ENCODE peak calls at places on chromosomes 11 and 22, in five cellular contexts. N, B, Y, J and W are unnamed samples.

GRCh38 chr11:60530454-60530853 is 15.3 kb downstream of the MS4A13 start:
- DNase-seq in N (no peak), B (no peak), Y (no peak), J (no peak), W (no peak)

GRCh38 chr22:44192098-44192810 is 11.5 kb downstream of the PARVG start:
- DNase-seq in N (peak; percentile 91), B (peak; percentile 38), Y (no peak), J (no peak), W (no peak)

GRCh38 chr11:112485280-112485679 is 224.6 kb upstream of the PLET1 start:
- DNase-seq in N (no peak), B (no peak), Y (no peak), J (no peak), W (no peak)

GRCh38 chr22:20922141-20922751 is 5.0 kb downstream of the CRKL start:
- DNase-seq in N (no peak), B (no peak), Y (no peak), J (no peak), W (no peak)

GRCh38 chr22:17938484-17938924 is 85.9 kb downstream of the MICAL3 start:
- DNase-seq in N (no peak), B (no peak), Y (no peak), J (no peak), W (no peak)

GRCh38 chr11:37040921-37041320 is 442.9 kb upstream of the RAG2 start:
- DNase-seq in N (no peak), B (no peak), Y (no peak), J (no peak), W (no peak)

GRCh38 chr11:134576286-134576685 is 164.2 kb upstream of the B3GAT1 start:
- DNase-seq in N (no peak), B (no peak), Y (no peak), J (no peak), W (no peak)

GRCh38 chr11:2472428-2473186 is 27.8 kb downstream of the KCNQ1 start:
- DNase-seq in N (no peak), B (no peak), Y (no peak), J (no peak), W (no peak)

GRCh38 chr11:23233075-23233474 is 372.8 kb upstream of the CCDC179 start:
- DNase-seq in N (no peak), B (no peak), Y (no peak), J (no peak), W (no peak)

GRCh38 chr11:31690041-31690440 is 121.1 kb downstream of the PAX6 start:
- DNase-seq in N (no peak), B (no peak), Y (no peak), J (no peak), W (no peak)

GRCh38 chr11:31822604-31823371 is 11.7 kb upstream of the PAX6 start:
- DNase-seq in N (no peak), B (no peak), Y (no peak), J (no peak), W (no peak)

GRCh38 chr11:111663820-111664219 is 61.6 kb downstream of the SIK2 start:
- DNase-seq in N (peak; percentile 8), B (no peak), Y (no peak), J (peak; percentile 52), W (no peak)

GRCh38 chr11:55634813-55635212 is at the start of gene OR4P4:
- DNase-seq in N (no peak), B (no peak), Y (no peak), J (no peak), W (no peak)

GRCh38 chr11:18012314-18012905 is 437 bp downstream of the SERGEF start:
- DNase-seq in N (peak; percentile 9), B (peak; percentile 15), Y (peak; percentile 13), J (peak; percentile 22), W (peak; percentile 4)

GRCh38 chr11:117985953-117986887 is at the start of gene IL10RA:
- DNase-seq in N (peak; percentile 80), B (peak; percentile 80), Y (peak; percentile 47), J (peak; percentile 74), W (no peak)

GRCh38 chr22:11627798-11628650 is 3900.0 kb upstream of the OR11H1 start:
- DNase-seq in N (no peak), B (no peak), Y (no peak), J (no peak), W (no peak)

GRCh38 chr22:38284042-38284402 is 11.2 kb upstream of the TMEM184B start:
- DNase-seq in N (no peak), B (no peak), Y (no peak), J (peak; percentile 58), W (peak; percentile 53)

GRCh38 chr11:35357893-35358292 is 61.5 kb downstream of the SLC1A2 start:
- DNase-seq in N (no peak), B (no peak), Y (no peak), J (no peak), W (no peak)

GRCh38 chr22:32106930-32107329 is 52.2 kb downstream of the C22orf42 start:
- DNase-seq in N (no peak), B (no peak), Y (no peak), J (no peak), W (no peak)

GRCh38 chr11:118918128-118918685 is 7.5 kb downstream of the BCL9L start:
- DNase-seq in N (no peak), B (peak; percentile 54), Y (peak; percentile 72), J (peak; percentile 92), W (no peak)

GRCh38 chr11:84290647-84291046 is 1004.5 kb upstream of the CCDC90B start:
- DNase-seq in N (no peak), B (no peak), Y (no peak), J (no peak), W (no peak)

GRCh38 chr11:47327025-47327424 is 25.5 kb downstream of the MYBPC3 start:
- DNase-seq in N (no peak), B (no peak), Y (no peak), J (no peak), W (no peak)

GRCh38 chr11:62069961-62070919 is 53.6 kb upstream of the INCENP start:
- DNase-seq in N (no peak), B (no peak), Y (no peak), J (no peak), W (no peak)

GRCh38 chr11:76623171-76623883 is 47.2 kb downstream of the LRRC32 start:
- DNase-seq in N (no peak), B (no peak), Y (no peak), J (no peak), W (no peak)

GRCh38 chr22:39012525-39013516 is 1.2 kb upstream of the APOBEC3C start:
- DNase-seq in N (no peak), B (no peak), Y (no peak), J (no peak), W (no peak)

GRCh38 chr22:21044931-21045584 is 688 bp upstream of the LRRC74B start:
- DNase-seq in N (peak; percentile 26), B (no peak), Y (no peak), J (no peak), W (no peak)

GRCh38 chr11:77075425-77075905 is 8.7 kb downstream of the CAPN5 start:
- DNase-seq in N (no peak), B (no peak), Y (no peak), J (no peak), W (no peak)

GRCh38 chr11:1390603-1391164 is 950 bp downstream of the BRSK2 start:
- DNase-seq in N (no peak), B (no peak), Y (no peak), J (no peak), W (no peak)
- H3K4me3 ChIP-seq in N (no peak overlapping the region), B (no peak overlapping the region), Y (no peak overlapping the region), J (no peak overlapping the region), W (peak overlapping the region; percentile 51)

DNA sequence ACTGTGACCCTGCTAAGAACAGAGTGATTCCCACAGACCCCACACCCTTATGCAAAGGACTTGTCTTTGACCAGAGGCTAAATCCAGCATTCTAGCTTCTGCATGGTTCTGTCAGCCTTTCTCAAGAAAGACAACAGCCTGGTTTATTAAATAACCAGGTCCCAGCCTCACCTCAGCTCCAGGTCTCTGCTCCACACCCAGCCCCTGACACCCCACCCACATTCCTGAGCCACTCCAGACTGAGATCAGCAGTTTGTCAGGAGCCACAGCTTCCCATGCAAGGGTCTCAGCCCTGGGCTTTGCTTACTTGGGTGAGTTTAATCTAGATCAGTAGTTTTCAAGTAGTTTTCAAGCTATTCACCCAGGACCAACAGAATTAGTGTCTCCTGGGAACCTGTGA is 69.1 kb downstream of the GALNT18 start:
- DNase-seq in N (no peak), B (no peak), Y (no peak), J (no peak), W (no peak)
- H3K27ac ChIP-seq in N (no peak overlapping the region), B (no peak overlapping the region), Y (no peak overlapping the region), J (no peak overlapping the region), W (no peak overlapping the region)

GRCh38 chr11:123360267-123360936 is 69.7 kb upstream of the GRAMD1B start:
- DNase-seq in N (no peak), B (no peak), Y (no peak), J (no peak), W (no peak)

GRCh38 chr11:123354371-123354770 is 75.7 kb upstream of the GRAMD1B start:
- DNase-seq in N (no peak), B (no peak), Y (no peak), J (no peak), W (no peak)

GRCh38 chr11:123356539-123356938 is 73.5 kb upstream of the GRAMD1B start:
- DNase-seq in N (no peak), B (no peak), Y (no peak), J (no peak), W (no peak)

GRCh38 chr11:123357990-123358827 is 71.9 kb upstream of the GRAMD1B start:
- DNase-seq in N (peak; percentile 10), B (no peak), Y (no peak), J (no peak), W (no peak)

GRCh38 chr11:123357353-123357989 is 72.6 kb upstream of the GRAMD1B start:
- DNase-seq in N (no peak), B (no peak), Y (no peak), J (no peak), W (no peak)
- H3K27me3 ChIP-seq in N (peaks cover 44% of the 10 kb centered on the region), B (peaks cover 2% of the 10 kb centered on the region), Y (peaks cover 3% of the 10 kb centered on the region), J (peaks cover 38% of the 10 kb centered on the region), W (no peaks in the 10 kb centered on the region)

DNA sequence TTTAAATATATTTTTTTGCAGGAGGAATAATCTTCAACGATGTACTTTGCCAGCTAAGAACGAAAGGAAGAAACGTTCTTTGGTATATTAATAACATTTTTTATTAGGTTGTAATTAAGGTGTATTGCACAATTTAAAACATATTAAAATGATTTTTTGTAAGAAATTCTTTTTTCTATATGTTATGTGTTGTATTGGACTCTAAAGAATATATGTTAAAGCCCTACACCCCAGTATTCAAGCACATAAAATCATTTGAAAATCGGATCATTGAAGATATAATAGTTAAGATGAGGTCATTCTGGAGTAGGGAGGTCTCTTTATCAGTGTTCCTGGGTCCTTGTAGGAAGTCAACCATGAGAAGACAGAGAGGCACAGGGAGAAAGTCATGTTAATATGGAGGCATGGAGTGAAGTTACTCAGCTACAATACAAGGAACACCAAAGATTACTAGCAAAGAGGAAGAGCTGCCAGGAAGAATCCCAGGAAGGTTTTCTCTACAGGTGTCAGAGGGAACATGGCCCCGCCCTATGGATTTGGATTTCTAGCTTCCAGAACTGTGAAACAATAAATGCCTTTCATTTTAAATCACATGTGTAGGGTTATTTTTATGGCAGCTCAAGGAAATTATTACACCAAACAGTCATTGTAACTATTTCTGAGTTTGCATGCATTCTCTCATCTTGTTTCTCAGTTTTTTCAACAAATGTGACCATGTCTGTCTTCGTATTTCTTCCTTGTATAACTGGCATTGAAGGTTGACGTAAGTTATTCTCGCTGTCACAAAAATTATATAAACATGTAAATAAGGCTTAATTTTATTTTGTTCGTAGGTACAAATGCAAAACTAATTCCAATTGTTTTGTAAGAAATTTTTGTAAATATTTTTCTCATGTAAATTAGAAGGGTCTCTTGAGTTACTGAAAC is 75.4 kb upstream of the VPREB1 start:
- DNase-seq in N (no peak), B (no peak), Y (no peak), J (no peak), W (no peak)
- H3K4me3 ChIP-seq in N (no peak overlapping the region), B (no peak overlapping the region), Y (no peak overlapping the region), J (no peak overlapping the region), W (no peak overlapping the region)